ENCODE peak calls at places on chromosomes 6 and 20, in six cellular contexts. W is iris pigment epithelial cell; X is NCI-H69; P is Panc1; T is caudate nucleus; N is stimulated activated effector memory CD8-positive, alpha-beta T cell treated with anti-CD3 and anti-CD28 coated beads, Interleukin-12 subunit alpha, Interleukin-12 subunit beta, amount 100 ng/mL, for 72 hours. Y is an unnamed sample.
A peak's percentile ranks its signal among the peaks of the same experiment; 100 is the strongest.

GRCh38 chr6:111057074-111057752 is 30.1 kb upstream of the SLC16A10 start:
- DNase-seq in W (peak; percentile 52), X (peak; percentile 52), P (peak; percentile 47), T (no peak), N (no peak), Y (peak; percentile 10)

GRCh38 chr6:6169141-6169540 is 151.3 kb downstream of the F13A1 start:
- DNase-seq in W (no peak), X (no peak), P (no peak), T (no peak), N (no peak), Y (no peak)

GRCh38 chr20:24034820-24035219 is 46.2 kb upstream of the GGTLC1 start:
- DNase-seq in W (peak; percentile 10), X (no peak), P (no peak), T (no peak), N (no peak), Y (no peak)

GRCh38 chr20:537983-538382 is 5.6 kb downstream of the CSNK2A1 start:
- DNase-seq in W (no peak), X (no peak), P (no peak), T (no peak), N (no peak), Y (no peak)

GRCh38 chr20:25750765-25751696 is 54.4 kb upstream of the ZNF337 start:
- DNase-seq in W (peak; percentile 25), X (peak; percentile 84), P (peak; percentile 7), T (peak; percentile 48), N (peak; percentile 67), Y (no peak)

GRCh38 chr20:15916623-15917022 is 656.6 kb downstream of the KIF16B start:
- DNase-seq in W (no peak), X (no peak), P (no peak), T (no peak), N (no peak), Y (no peak)

GRCh38 chr20:44584103-44584690 is 1.8 kb downstream of the PKIG start:
- DNase-seq in W (no peak), X (no peak), P (no peak), T (no peak), N (no peak), Y (no peak)

GRCh38 chr20:61387204-61387958 is 135.3 kb downstream of the CDH4 start:
- DNase-seq in W (peak; percentile 49), X (no peak), P (no peak), T (peak; percentile 5), N (no peak), Y (no peak)

GRCh38 chr20:18981956-18982539 is 168.5 kb downstream of the SCP2D1 start:
- DNase-seq in W (no peak), X (no peak), P (no peak), T (no peak), N (no peak), Y (no peak)

GRCh38 chr20:8385247-8385646 is 253.2 kb downstream of the PLCB1 start:
- DNase-seq in W (peak; percentile 50), X (peak; percentile 89), P (no peak), T (no peak), N (no peak), Y (no peak)

GRCh38 chr6:66599541-66599940 is 892.5 kb upstream of the EYS start:
- DNase-seq in W (peak; percentile 11), X (peak; percentile 10), P (no peak), T (no peak), N (no peak), Y (no peak)